ENCODE peak calls at places on chromosomes 12 and 14, in eight cellular contexts. F is choroid plexus epithelial cell; X is cardiac fibroblast; U is CD8-positive, alpha-beta T cell; S is astrocyte of the spinal cord; E is heart right ventricle; T is HL-60; P is progenitor cell of endocrine pancreas. I is an unnamed sample.

GRCh38 chr14:54894995-54895394 is 7.6 kb downstream of the GCH1 start:
- DNase-seq in E (no peak), X (peak), U (no peak), F (peak), T (no peak), S (no peak), P (no peak), I (no peak)

GRCh38 chr12:105740970-105741725 is 397.6 kb downstream of the NUAK1 start:
- DNase-seq in U (no peak), X (peak), P (no peak), S (peak), F (peak), T (no peak), E (peak), I (no peak)

GRCh38 chr14:24377660-24378059 is 9.7 kb downstream of the NFATC4 start:
- DNase-seq in U (no peak), E (no peak), P (no peak), F (no peak), T (no peak), X (no peak), S (no peak), I (no peak)

GRCh38 chr12:56932867-56933266 is 1.3 kb downstream of the SDR9C7 start:
- DNase-seq in F (no peak), E (peak), X (no peak), T (peak), U (no peak), S (no peak), P (no peak), I (no peak)

GRCh38 chr12:67760586-67761275 is 112.2 kb downstream of the DYRK2 start:
- DNase-seq in P (no peak), E (no peak), X (no peak), S (no peak), F (no peak), T (no peak), U (no peak), I (no peak)

GRCh38 chr14:59425322-59425945 is 39.7 kb downstream of the GPR135 start:
- DNase-seq in T (peak), E (no peak), S (no peak), X (peak), F (peak), P (no peak), U (no peak), I (no peak)

GRCh38 chr14:31070431-31070830 is 44.3 kb upstream of the STRN3 start:
- DNase-seq in F (peak), X (peak), T (no peak), S (peak), P (no peak), U (no peak), E (no peak), I (no peak)

GRCh38 chr12:109998904-109999648 is at the start of gene ANKRD13A:
- DNase-seq in X (peak), F (peak), T (peak), S (peak), U (peak), E (peak), P (peak), I (peak)

GRCh38 chr12:115470977-115471376 is 787.0 kb upstream of the TBX3 start:
- DNase-seq in U (no peak), S (no peak), X (no peak), E (no peak), F (no peak), P (no peak), T (no peak), I (no peak)

GRCh38 chr12:125124320-125124966 is 59.2 kb downstream of the AACS start:
- DNase-seq in F (no peak), S (no peak), X (no peak), P (no peak), E (no peak), T (no peak), U (no peak), I (no peak)

GRCh38 chr12:78128236-78128635 is 297.5 kb downstream of the NAV3 start:
- DNase-seq in T (no peak), X (no peak), P (no peak), E (no peak), U (no peak), S (no peak), F (no peak), I (no peak)

GRCh38 chr12:43401096-43401495 is 150.9 kb downstream of the ADAMTS20 start:
- DNase-seq in P (no peak), F (no peak), S (no peak), U (no peak), E (no peak), T (no peak), X (no peak), I (no peak)

GRCh38 chr12:12070674-12071661 is at the start of gene BCL2L14:
- DNase-seq in P (no peak), E (no peak), S (no peak), X (no peak), F (no peak), U (no peak), T (no peak), I (no peak)
- TF ChIP-seq CTCF in P (no peak), E (no peak), S (no peak), X (no peak), F (no peak), U (no peak), T (no peak), I (no peak)

DNA sequence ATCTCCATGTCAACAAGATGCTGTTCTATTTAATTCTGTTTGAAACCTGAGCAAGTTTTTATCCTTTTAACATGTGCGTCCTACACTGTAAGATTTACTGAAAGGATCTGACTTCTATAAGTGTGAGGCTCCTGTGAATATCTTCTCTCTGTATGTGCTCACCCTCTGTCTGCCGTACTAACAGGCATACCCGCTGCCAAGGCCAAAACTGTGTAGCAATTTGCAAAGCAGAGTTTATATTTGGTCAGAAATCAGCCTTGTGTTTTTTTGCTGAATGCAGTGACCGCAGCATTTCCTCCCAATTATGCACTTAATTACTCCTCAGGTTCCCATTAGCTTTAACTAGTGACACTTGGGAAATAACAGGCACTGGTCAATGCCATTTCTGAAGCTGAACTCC is 12.3 kb downstream of the CHST11 start:
- DNase-seq in S (no peak), E (no peak), U (no peak), X (no peak), T (no peak), F (no peak), P (no peak), I (no peak)
- TF ChIP-seq CTCF in S (no peak), E (no peak), U (no peak), X (no peak), T (no peak), F (no peak), P (no peak), I (no peak)

GRCh38 chr12:92857818-92858217 is 71.3 kb downstream of the EEA1 start:
- DNase-seq in F (no peak), S (no peak), E (no peak), X (no peak), U (no peak), T (no peak), P (no peak), I (no peak)
- TF ChIP-seq CTCF in F (no peak), S (no peak), E (no peak), X (no peak), U (no peak), T (no peak), P (no peak), I (no peak)

GRCh38 chr12:30461011-30461670 is 234.5 kb downstream of the IPO8 start:
- DNase-seq in P (no peak), F (peak), S (no peak), U (no peak), T (no peak), E (no peak), X (no peak), I (no peak)

GRCh38 chr12:30463636-30464035 is 232.0 kb downstream of the IPO8 start:
- DNase-seq in U (no peak), X (no peak), F (no peak), T (no peak), S (no peak), E (no peak), P (no peak), I (no peak)

GRCh38 chr12:30458453-30458852 is 237.2 kb downstream of the IPO8 start:
- DNase-seq in S (no peak), X (no peak), E (no peak), U (no peak), F (no peak), T (no peak), P (no peak), I (no peak)

GRCh38 chr12:30462249-30462648 is 233.4 kb downstream of the IPO8 start:
- DNase-seq in S (no peak), F (peak), P (no peak), U (no peak), T (no peak), E (no peak), X (no peak), I (no peak)

GRCh38 chr12:30457621-30458289 is 237.9 kb downstream of the IPO8 start:
- DNase-seq in P (no peak), T (peak), X (peak), S (peak), F (peak), U (no peak), E (no peak), I (no peak)
- TF ChIP-seq CTCF in P (peak), T (no peak), X (peak), S (peak), F (peak), U (no peak), E (peak), I (no peak)

DNA sequence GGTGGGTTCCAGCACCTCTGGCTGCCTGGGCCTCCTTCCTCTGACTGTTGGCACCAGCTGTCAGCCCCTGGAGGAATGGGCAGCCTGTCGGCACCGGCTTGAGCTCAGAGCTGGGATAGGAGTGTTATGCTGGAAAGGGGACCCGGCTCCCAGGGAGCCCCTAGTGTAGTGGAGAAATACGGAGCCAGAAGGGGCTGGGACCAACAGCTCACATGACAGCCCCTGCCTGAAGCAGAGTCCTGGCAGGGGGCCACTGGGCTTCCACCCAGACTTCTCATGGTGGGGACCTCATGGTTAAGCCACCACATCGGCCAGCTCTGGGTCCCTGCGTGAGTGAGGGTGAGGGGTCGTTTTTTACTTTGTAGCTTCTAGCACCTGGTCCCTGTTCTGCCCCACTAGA is 174.5 kb downstream of the TSPAN9 start:
- DNase-seq in X (no peak), E (peak), P (no peak), F (no peak), S (no peak), T (no peak), U (no peak), I (no peak)
- TF ChIP-seq CTCF in X (no peak), E (no peak), P (no peak), F (no peak), S (no peak), T (no peak), U (no peak), I (no peak)

GRCh38 chr14:90453401-90453951 is 56.6 kb downstream of the CALM1 start:
- DNase-seq in P (no peak), X (peak), T (no peak), S (peak), U (no peak), E (peak), F (peak), I (no peak)

GRCh38 chr14:90455100-90455571 is 58.3 kb downstream of the CALM1 start:
- DNase-seq in T (no peak), E (no peak), P (no peak), U (no peak), F (no peak), X (no peak), S (no peak), I (no peak)

GRCh38 chr14:90456551-90456950 is 59.7 kb downstream of the CALM1 start:
- DNase-seq in F (no peak), X (no peak), E (no peak), P (no peak), U (no peak), S (no peak), T (no peak), I (no peak)

GRCh38 chr14:90452366-90452765 is 55.5 kb downstream of the CALM1 start:
- DNase-seq in P (no peak), E (no peak), U (no peak), T (no peak), F (no peak), S (no peak), X (no peak), I (no peak)

DNA sequence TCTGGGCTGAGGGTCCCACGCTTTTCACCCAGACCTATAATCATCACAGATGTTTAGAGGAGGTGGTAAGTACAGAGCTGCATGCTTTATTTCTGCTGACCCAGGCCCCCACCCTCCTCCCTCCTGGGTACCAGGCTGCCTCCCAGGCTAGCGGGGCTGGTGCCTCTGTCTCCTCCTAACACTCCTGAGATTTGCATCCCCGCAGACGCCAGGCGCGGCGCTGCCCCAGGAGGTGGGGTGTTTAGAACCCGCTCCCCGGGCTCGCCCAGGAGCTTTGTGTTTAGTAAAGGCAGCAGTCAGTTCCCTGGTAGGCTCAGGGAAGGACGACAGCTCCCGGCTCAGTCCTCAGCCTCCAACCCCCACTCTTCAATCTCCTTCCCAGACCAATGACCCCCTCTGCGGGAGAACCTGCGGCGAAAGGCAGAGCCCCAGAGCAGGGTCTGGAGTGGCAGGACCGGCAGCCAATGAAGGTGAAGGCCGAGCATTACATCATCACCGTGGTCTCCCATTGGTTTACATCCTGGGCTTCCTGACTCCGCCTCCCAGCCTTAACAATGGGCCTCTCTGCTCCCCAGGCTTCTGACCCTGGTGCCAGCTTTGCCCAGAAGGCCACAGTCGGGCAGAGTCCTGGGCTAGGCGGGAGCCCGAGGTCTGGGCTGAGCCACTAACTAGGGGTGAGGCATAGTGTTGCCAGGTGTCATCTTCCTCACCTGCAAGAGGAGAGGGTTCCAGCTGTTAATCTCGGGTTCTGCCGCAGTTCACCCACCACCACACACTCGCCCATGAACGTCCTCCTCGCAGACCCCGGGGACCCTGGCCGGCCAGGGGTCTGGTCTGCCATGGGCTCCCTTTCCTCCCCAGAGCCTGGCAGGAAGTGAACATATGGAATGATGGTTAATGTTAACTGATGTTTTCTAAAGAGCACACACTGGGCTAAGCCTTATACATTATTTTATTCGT is 57.5 kb downstream of the CALM1 start:
- DNase-seq in X (peak), P (peak), T (no peak), E (peak), S (peak), F (peak), U (no peak), I (no peak)
- TF ChIP-seq CTCF in X (no peak), P (peak), T (no peak), E (peak), S (no peak), F (peak), U (no peak), I (no peak)

GRCh38 chr14:75907722-75908330 is 74.0 kb downstream of the TGFB3 start:
- DNase-seq in U (no peak), F (no peak), S (no peak), X (no peak), P (no peak), E (no peak), T (no peak), I (no peak)

GRCh38 chr14:75906680-75907280 is 75.0 kb downstream of the TGFB3 start:
- DNase-seq in X (peak), T (no peak), F (peak), P (peak), U (peak), E (peak), S (peak), I (no peak)

GRCh38 chr14:75905505-75905904 is 76.3 kb downstream of the TGFB3 start:
- DNase-seq in X (peak), T (peak), P (no peak), F (peak), E (no peak), U (no peak), S (peak), I (no peak)

GRCh38 chr14:75909630-75910029 is 72.2 kb downstream of the TGFB3 start:
- DNase-seq in U (no peak), E (no peak), P (no peak), F (no peak), S (no peak), T (no peak), X (no peak), I (no peak)

GRCh38 chr14:75906228-75906627 is 75.6 kb downstream of the TGFB3 start:
- DNase-seq in S (no peak), X (no peak), E (no peak), U (no peak), T (no peak), F (no peak), P (no peak), I (no peak)
- TF ChIP-seq CTCF in S (no peak), X (no peak), E (no peak), U (no peak), T (no peak), F (no peak), P (no peak), I (no peak)

GRCh38 chr12:54021432-54022013 is 6.7 kb upstream of the HOXC6 start:
- DNase-seq in S (no peak), E (no peak), F (no peak), P (no peak), U (no peak), X (no peak), T (no peak), I (no peak)
- TF ChIP-seq CTCF in S (no peak), E (no peak), F (no peak), P (peak), U (no peak), X (no peak), T (no peak), I (no peak)

DNA sequence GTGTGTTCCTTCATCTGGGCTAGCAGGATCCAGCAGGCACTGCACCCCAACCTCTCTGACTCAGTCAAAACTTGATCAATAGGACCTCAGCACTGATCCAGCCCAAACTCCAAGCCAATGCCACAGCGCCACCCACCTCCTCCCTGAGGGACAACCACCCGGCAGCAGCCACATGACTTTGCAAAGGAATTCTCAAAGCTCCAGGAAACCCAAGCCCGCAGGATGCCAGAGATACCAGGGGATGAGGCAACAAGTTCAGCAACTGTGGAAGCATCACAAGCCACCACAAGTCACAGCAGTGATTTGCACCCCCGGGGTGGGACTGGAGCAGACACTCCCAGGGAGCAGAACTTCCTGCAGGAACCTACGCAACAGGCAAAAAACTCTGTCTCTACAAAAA is 37.3 kb downstream of the ACTN1 start:
- DNase-seq in P (no peak), X (peak), U (no peak), E (no peak), T (no peak), F (peak), S (peak), I (no peak)
- TF ChIP-seq CTCF in P (peak), X (peak), U (no peak), E (peak), T (no peak), F (peak), S (peak), I (peak)

I was measured in CD14-positive monocyte.